ENCODE peak calls at places on chromosomes 4 and X, in five cellular contexts. Y, V, B, W and M are unnamed samples. For H3K4me1, the result is how much of the 10 kb centered on the place peaks cover.

GRCh38 chr4:8652181-8653078 is 59.9 kb downstream of the CPZ start:
- DNase-seq in W (no peak), Y (no peak), V (no peak), B (no peak), M (no peak)

GRCh38 chrX:15853586-15854079 is 980 bp downstream of the AP1S2 start:
- DNase-seq in V (peak), W (no peak), B (peak), Y (no peak), M (no peak)

GRCh38 chrX:141183000-141183399 is 6.1 kb upstream of the LDOC1 start:
- DNase-seq in Y (no peak), B (no peak), V (no peak), W (no peak), M (no peak)

GRCh38 chrX:45769919-45770582 is 569.4 kb upstream of the DIPK2B start:
- DNase-seq in B (peak), W (peak), Y (peak), V (peak), M (peak)

GRCh38 chrX:135985123-135985973 is at the start of gene SLC9A6:
- DNase-seq in B (peak), W (peak), Y (peak), V (peak), M (peak)

GRCh38 chr4:7964890-7965662 is 25.4 kb upstream of the AFAP1 start:
- DNase-seq in Y (peak), B (peak), V (peak), W (no peak), M (no peak)

GRCh38 chrX:42704454-42704853 is 73.5 kb downstream of the PPP1R2C start:
- DNase-seq in V (no peak), Y (no peak), B (no peak), W (no peak), M (no peak)

GRCh38 chr4:122948671-122949070 is 26.3 kb upstream of the NUDT6 start:
- DNase-seq in W (no peak), Y (no peak), V (no peak), B (no peak), M (no peak)

GRCh38 chr4:110484029-110484428 is 8.1 kb downstream of the ENPEP start:
- DNase-seq in B (no peak), W (no peak), V (no peak), Y (no peak), M (no peak)

GRCh38 chr4:75841641-75842520 is 60.4 kb downstream of the PPEF2 start:
- DNase-seq in V (no peak), Y (peak), B (no peak), W (no peak), M (no peak)

GRCh38 chr4:119286377-119287002 is 35.4 kb downstream of the FABP2 start:
- DNase-seq in W (peak), V (peak), B (peak), Y (peak), M (no peak)

GRCh38 chr4:156732634-156733033 is 239.0 kb downstream of the PDGFC start:
- DNase-seq in B (no peak), Y (no peak), W (no peak), V (no peak), M (no peak)

GRCh38 chr4:104351696-104352095 is 143.0 kb downstream of the CXXC4 start:
- DNase-seq in B (peak), W (no peak), Y (no peak), V (no peak), M (no peak)

GRCh38 chr4:13547563-13548041 is 3.3 kb upstream of the NKX3-2 start:
- DNase-seq in V (no peak), B (no peak), W (no peak), Y (no peak), M (no peak)

DNA sequence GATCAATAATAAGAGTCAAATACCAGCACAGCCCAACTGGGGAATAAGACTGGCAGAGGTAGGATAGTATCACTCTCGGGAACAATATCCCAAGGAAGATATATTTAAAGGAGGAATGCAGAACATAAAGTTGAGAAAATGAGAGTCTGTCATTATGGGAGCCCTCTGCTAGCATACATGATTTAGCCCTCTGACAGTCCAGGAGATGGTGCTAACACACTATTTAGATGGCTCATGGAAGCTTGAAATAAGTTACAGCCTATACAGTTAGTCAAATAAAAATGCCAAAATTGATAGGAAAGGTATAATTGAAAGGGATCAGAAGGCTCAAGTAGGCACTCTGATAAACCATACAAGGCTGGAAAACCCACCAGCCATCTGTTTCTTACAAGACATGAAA is 201.0 kb upstream of the NEIL3 start:
- DNase-seq in Y (no peak), V (peak), W (no peak), B (peak), M (no peak)
- TF ChIP-seq CTCF in Y (no peak), V (peak), W (no peak), B (peak), M (no peak)

GRCh38 chr4:142615324-142615665 is 230.8 kb downstream of the INPP4B start:
- DNase-seq in V (peak), Y (no peak), W (no peak), B (peak), M (no peak)

DNA sequence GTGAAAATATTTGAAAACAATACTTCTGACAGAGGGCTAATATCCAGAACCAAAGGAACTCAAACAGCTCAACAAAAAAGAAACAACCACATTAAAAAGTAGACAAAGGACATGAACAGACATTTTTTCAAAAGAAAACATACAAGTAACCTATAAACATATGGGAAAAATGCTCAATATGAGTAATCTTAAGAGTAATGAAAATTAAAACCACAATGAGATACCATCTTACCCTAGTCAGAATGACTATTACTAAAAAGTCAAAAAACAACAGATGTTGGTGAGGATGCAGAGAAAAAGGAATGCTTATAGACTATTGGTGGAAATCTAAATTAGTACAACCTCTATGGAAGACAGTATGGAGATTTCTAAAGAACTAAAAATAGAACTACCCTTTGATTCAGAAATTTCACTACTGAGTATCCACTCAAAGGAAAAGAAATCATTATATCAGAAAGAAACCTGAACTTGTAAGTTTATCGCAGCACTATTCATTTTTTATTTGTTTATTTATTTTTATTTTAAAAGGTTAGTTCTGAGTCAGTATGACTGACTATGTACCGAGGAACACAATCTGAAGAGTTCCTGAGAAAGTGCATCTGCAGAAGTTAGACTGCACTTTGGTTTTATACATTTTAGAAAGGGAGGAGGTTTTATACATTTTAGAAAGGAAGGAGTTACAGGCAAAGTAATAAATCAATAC is 231.3 kb downstream of the INPP4B start:
- DNase-seq in Y (no peak), B (peak), V (peak), W (no peak), M (no peak)
- H3K4me1 ChIP-seq in Y (under half), B (under half), V (under half), W (under half), M (under half)

GRCh38 chr4:17534705-17535104 is 19.7 kb downstream of the CLRN2 start:
- DNase-seq in V (no peak), W (no peak), Y (no peak), B (no peak), M (no peak)
- H3K4me3 ChIP-seq in V (no peak), W (no peak), Y (no peak), B (no peak), M (no peak)

GRCh38 chrX:139204576-139204902 is 326.0 kb upstream of the F9 start:
- DNase-seq in Y (no peak), W (no peak), V (no peak), B (no peak), M (no peak)

GRCh38 chrX:139204903-139205667 is 325.5 kb upstream of the F9 start:
- DNase-seq in Y (no peak), V (peak), B (peak), W (no peak), M (peak)

GRCh38 chrX:139202742-139203410 is 327.7 kb upstream of the F9 start:
- DNase-seq in W (no peak), V (no peak), Y (no peak), B (no peak), M (no peak)

GRCh38 chrX:139201924-139202323 is 328.6 kb upstream of the F9 start:
- DNase-seq in V (peak), Y (no peak), B (no peak), W (no peak), M (no peak)

GRCh38 chrX:139203681-139204575 is 326.6 kb upstream of the F9 start:
- DNase-seq in Y (no peak), W (no peak), V (peak), B (peak), M (peak)
- TF ChIP-seq CTCF in Y (no peak), W (no peak), V (peak), B (no peak), M (no peak)

DNA sequence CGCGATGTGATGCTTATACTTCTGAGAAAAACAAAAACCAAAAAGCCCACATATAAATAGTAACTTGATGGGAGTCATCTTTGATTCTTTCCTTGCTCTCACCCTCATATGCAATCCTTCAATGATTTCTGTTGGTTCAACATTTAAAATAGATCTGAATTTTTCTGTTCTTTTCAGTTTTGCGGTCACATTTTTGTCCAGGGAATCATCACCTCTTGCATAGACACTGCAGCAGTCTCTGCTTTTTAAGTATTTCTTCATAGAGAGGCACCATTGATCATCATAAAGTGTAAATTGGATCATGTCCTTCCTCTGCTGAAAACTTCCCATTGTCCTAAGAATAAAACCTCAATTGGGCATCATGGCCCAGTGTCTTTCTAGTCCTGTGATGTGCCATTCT is 81.1 kb upstream of the SLC4A4 start:
- DNase-seq in Y (no peak), W (no peak), B (no peak), V (no peak), M (no peak)
- H3K4me1 ChIP-seq in Y (half or more), W (under half), B (under half), V (under half), M (under half)

GRCh38 chr4:153432971-153433752 is 33.0 kb upstream of the TMEM131L start:
- DNase-seq in Y (peak), V (peak), W (peak), B (peak), M (peak)
- H3K4me3 ChIP-seq in Y (no peak), V (no peak), W (no peak), B (no peak), M (no peak)

GRCh38 chr4:145936142-145937020 is 2.2 kb downstream of the ZNF827 start:
- DNase-seq in W (peak), B (peak), Y (peak), V (peak), M (peak)
- TF ChIP-seq CTCF in W (peak), B (peak), Y (no peak), V (peak), M (no peak)

GRCh38 chr4:113695328-113696169 is 66.0 kb downstream of the CAMK2D start:
- DNase-seq in B (no peak), Y (no peak), W (no peak), V (peak), M (no peak)
- H3K4me1 ChIP-seq in B (under half), Y (under half), W (under half), V (under half), M (under half)

GRCh38 chr4:174215936-174216699 is 67.3 kb downstream of the FBXO8 start:
- DNase-seq in B (no peak), V (no peak), W (no peak), Y (no peak), M (no peak)

GRCh38 chr4:174216935-174217272 is 66.6 kb downstream of the FBXO8 start:
- DNase-seq in Y (no peak), B (no peak), W (no peak), V (no peak), M (no peak)

GRCh38 chr4:174217273-174218126 is 66.0 kb downstream of the FBXO8 start:
- DNase-seq in V (no peak), W (peak), Y (peak), B (peak), M (no peak)

GRCh38 chr4:174215055-174215454 is 68.4 kb downstream of the FBXO8 start:
- DNase-seq in B (no peak), V (no peak), Y (no peak), W (no peak), M (no peak)

DNA sequence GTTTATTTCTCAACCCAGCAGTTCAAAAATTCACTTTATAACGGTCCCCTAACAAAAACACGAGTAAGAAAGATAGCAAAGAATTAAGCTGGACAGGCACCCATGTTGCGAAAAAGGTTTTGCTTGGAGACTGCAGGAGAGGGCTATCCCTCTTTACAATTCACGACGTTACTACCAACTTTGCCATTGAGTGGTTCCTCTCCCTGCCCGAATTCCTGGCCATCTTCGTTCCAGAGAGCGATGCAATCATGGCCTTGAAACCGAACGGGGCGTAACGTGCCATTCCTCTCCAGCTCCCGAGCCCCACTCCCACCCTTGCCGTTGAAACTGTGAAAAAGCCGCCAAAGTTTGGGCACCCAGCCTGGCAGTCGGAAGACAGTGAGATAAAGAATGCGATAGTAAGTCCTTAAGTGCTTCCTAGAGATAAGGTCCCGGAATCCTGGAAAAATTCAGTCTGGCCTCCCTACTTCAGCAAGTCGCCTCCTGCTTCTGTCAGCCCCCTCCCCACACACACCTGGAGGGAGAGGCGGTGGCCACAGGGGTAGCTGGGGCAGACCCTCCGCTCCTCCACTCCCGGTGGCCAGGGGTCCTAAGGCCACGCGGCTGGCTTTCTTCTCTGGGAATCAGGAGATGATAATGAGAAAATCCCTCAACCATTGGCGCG is 65.2 kb downstream of the FBXO8 start:
- DNase-seq in B (no peak), W (peak), Y (no peak), V (no peak), M (no peak)
- H3K4me3 ChIP-seq in B (no peak), W (no peak), Y (peak), V (no peak), M (no peak)